ENCODE peak calls at places on chromosomes 16 and 17, in four cellular contexts. P is DMS 273 treated with DMSO at 0.1 percent for 48 hours, B is NT2/D1, X is left colon. E is an unnamed sample.

GRCh38 chr17:81230043-81230820 is 7.5 kb upstream of the CEP131 start:
- DNase-seq in X (no peak), P (no peak), B (no peak), E (no peak)

GRCh38 chr17:78818932-78819331 is 21.7 kb downstream of the USP36 start:
- DNase-seq in X (no peak), P (no peak), B (no peak), E (no peak)

GRCh38 chr16:73371584-73372319 is 323.8 kb upstream of the ZFHX3 start:
- DNase-seq in X (peak; percentile 11), B (no peak), P (no peak), E (no peak)

GRCh38 chr16:805474-805873 is 4.9 kb upstream of the GNG13 start:
- DNase-seq in X (no peak), P (no peak), B (no peak), E (no peak)

GRCh38 chr16:89005201-89006035 is 28.4 kb upstream of the CBFA2T3 start:
- DNase-seq in B (no peak), P (no peak), X (no peak), E (no peak)

GRCh38 chr17:45784583-45785372 is 658 bp downstream of the CRHR1 start:
- DNase-seq in X (peak; percentile 40), B (no peak), P (no peak), E (no peak)

GRCh38 chr16:9102379-9102778 is 10.9 kb downstream of the HAPSTR1 start:
- DNase-seq in B (no peak), P (no peak), X (no peak), E (no peak)

GRCh38 chr16:82584553-82585152 is 42.1 kb upstream of the CDH13 start:
- DNase-seq in P (no peak), X (no peak), B (no peak), E (no peak)

GRCh38 chr17:81958633-81959342 is 2.2 kb downstream of the NOTUM start:
- DNase-seq in X (no peak), B (no peak), P (no peak), E (no peak)

GRCh38 chr17:72659811-72660210 is 432.7 kb downstream of the SLC39A11 start:
- DNase-seq in B (no peak), P (no peak), X (no peak), E (no peak)

GRCh38 chr17:54982399-54982798 is 13.8 kb downstream of the STXBP4 start:
- DNase-seq in X (no peak), P (no peak), B (no peak), E (no peak)

GRCh38 chr17:27824176-27824575 is 23.8 kb upstream of the NOS2 start:
- DNase-seq in B (no peak), P (no peak), X (no peak), E (no peak)

GRCh38 chr16:14026572-14026971 is 44.5 kb upstream of the MRTFB start:
- DNase-seq in X (no peak), P (no peak), B (no peak), E (no peak)

GRCh38 chr16:78780808-78781207 is 681.4 kb downstream of the WWOX start:
- DNase-seq in P (no peak), X (no peak), B (no peak), E (no peak)

GRCh38 chr16:16051132-16051531 is 101.7 kb downstream of the ABCC1 start:
- DNase-seq in B (no peak), P (no peak), X (no peak), E (no peak)

GRCh38 chr17:53794875-53795274 is 27.9 kb upstream of the KIF2B start:
- DNase-seq in P (no peak), B (no peak), X (no peak), E (no peak)